ENCODE peak calls at places on chromosome 19, in ten cellular contexts. K is EL; G is stromal cell of bone marrow; W is activated CD4-positive, CD25-positive, alpha-beta regulatory T cell; P is astrocyte; V is putamen; C is KBM-7; U is COR-L47; R is NCI-H1694 treated with DMSO at 0.1 percent for 48 hours; B is activated CD8-positive, alpha-beta memory T cell treated with anti-CD3 and anti-CD28 coated beads for 48 hours. T is an unnamed sample.

GRCh38 chr19:52690395-52691214 is 44.2 kb downstream of the ZNF611 start:
- DNase-seq in K (peak), G (peak), W (peak), P (peak), V (peak), C (peak), U (peak), R (peak), B (peak), T (peak)

GRCh38 chr19:44588753-44589112 is 24.6 kb upstream of the IGSF23 start:
- DNase-seq in K (no peak), G (no peak), W (no peak), P (no peak), V (no peak), C (no peak), U (no peak), R (no peak), B (no peak), T (no peak)

GRCh38 chr19:3506384-3507340 is 551 bp downstream of the FZR1 start:
- DNase-seq in K (peak), G (no peak), W (no peak), P (no peak), V (no peak), C (no peak), U (no peak), R (no peak), B (no peak), T (peak)

GRCh38 chr19:51887522-51888498 is at the start of gene ZNF577:
- DNase-seq in K (peak), G (peak), W (peak), P (peak), V (peak), C (no peak), U (no peak), R (no peak), B (peak), T (peak)

GRCh38 chr19:38662508-38663155 is 15.2 kb downstream of the ACTN4 start:
- DNase-seq in K (no peak), G (no peak), W (no peak), P (no peak), V (peak), C (no peak), U (no peak), R (no peak), B (no peak), T (no peak)

GRCh38 chr19:1948676-1949075 is 7.7 kb downstream of the CSNK1G2 start:
- DNase-seq in K (no peak), G (no peak), W (no peak), P (no peak), V (no peak), C (no peak), U (no peak), R (no peak), B (no peak), T (no peak)

GRCh38 chr19:46585539-46585938 is 15.6 kb upstream of the CALM3 start:
- DNase-seq in K (no peak), G (no peak), W (no peak), P (no peak), V (no peak), C (no peak), U (no peak), R (no peak), B (no peak), T (no peak)

GRCh38 chr19:39193785-39194184 is 3.0 kb upstream of the NCCRP1 start:
- DNase-seq in K (no peak), G (no peak), W (no peak), P (no peak), V (no peak), C (no peak), U (no peak), R (no peak), B (no peak), T (no peak)

GRCh38 chr19:35995655-35995993 is 636 bp downstream of the SDHAF1 start:
- DNase-seq in K (peak), G (no peak), W (no peak), P (no peak), V (no peak), C (peak), U (peak), R (no peak), B (no peak), T (peak)

GRCh38 chr19:16325671-16326400 is 1.2 kb downstream of the KLF2 start:
- DNase-seq in K (peak), G (no peak), W (peak), P (no peak), V (no peak), C (no peak), U (peak), R (peak), B (no peak), T (no peak)

GRCh38 chr19:18300930-18301717 is 19.7 kb upstream of the JUND start:
- DNase-seq in K (peak), G (peak), W (no peak), P (peak), V (no peak), C (no peak), U (no peak), R (no peak), B (no peak), T (peak)

GRCh38 chr19:54662730-54663129 is at the start of gene LILRB4:
- DNase-seq in K (no peak), G (no peak), W (no peak), P (no peak), V (peak), C (no peak), U (no peak), R (no peak), B (no peak), T (no peak)

GRCh38 chr19:18156841-18157464 is 4.0 kb downstream of the PIK3R2 start:
- DNase-seq in K (peak), G (no peak), W (no peak), P (peak), V (peak), C (peak), U (peak), R (peak), B (no peak), T (peak)

GRCh38 chr19:4388171-4389063 is 11.9 kb downstream of the SH3GL1 start:
- DNase-seq in K (no peak), G (no peak), W (no peak), P (no peak), V (no peak), C (no peak), U (no peak), R (no peak), B (no peak), T (no peak)

GRCh38 chr19:54650108-54650666 is 12.6 kb upstream of the LILRB4 start:
- DNase-seq in K (no peak), G (no peak), W (no peak), P (no peak), V (no peak), C (no peak), U (no peak), R (no peak), B (no peak), T (no peak)

GRCh38 chr19:18847516-18848463 is 16.0 kb downstream of the UPF1 start:
- DNase-seq in K (peak), G (peak), W (no peak), P (no peak), V (no peak), C (no peak), U (no peak), R (no peak), B (no peak), T (peak)

GRCh38 chr19:53892981-53893325 is 11.0 kb downstream of the PRKCG start:
- DNase-seq in K (no peak), G (no peak), W (no peak), P (no peak), V (no peak), C (no peak), U (no peak), R (no peak), B (no peak), T (no peak)

GRCh38 chr19:1621574-1621973 is 16.3 kb upstream of the UQCR11 start:
- DNase-seq in K (no peak), G (no peak), W (no peak), P (no peak), V (no peak), C (no peak), U (no peak), R (no peak), B (no peak), T (no peak)

GRCh38 chr19:13425151-13425550 is 81.1 kb downstream of the CACNA1A start:
- DNase-seq in K (no peak), G (no peak), W (no peak), P (no peak), V (no peak), C (no peak), U (no peak), R (no peak), B (no peak), T (no peak)

GRCh38 chr19:40907968-40908735 is 26.1 kb upstream of the CYP2A7 start:
- DNase-seq in K (no peak), G (no peak), W (peak), P (no peak), V (no peak), C (peak), U (no peak), R (no peak), B (peak), T (no peak)

GRCh38 chr19:33382006-33382405 is 8.5 kb downstream of the CEBPG start:
- DNase-seq in K (no peak), G (no peak), W (no peak), P (no peak), V (no peak), C (no peak), U (no peak), R (no peak), B (no peak), T (no peak)

T was measured in iris pigment epithelial cell.